ENCODE peak calls at places on chromosomes 1 and 21, in four cellular contexts. X, F, I and G are unnamed samples. For H3K27me3 and H3K4me1, the result is how much of the 10 kb centered on the place peaks cover.

GRCh38 chr1:214071469-214071868 is 83.7 kb downstream of the PROX1 start:
- DNase-seq in F (no peak), I (no peak), X (no peak), G (no peak)

GRCh38 chr1:52567943-52568342 is 15.1 kb upstream of the TUT4 start:
- DNase-seq in I (no peak), F (no peak), X (no peak), G (no peak)

GRCh38 chr1:193827516-193827915 is 641.1 kb upstream of the B3GALT2 start:
- DNase-seq in X (no peak), F (no peak), I (no peak), G (no peak)

GRCh38 chr1:217535601-217536377 is 95.1 kb downstream of the GPATCH2 start:
- DNase-seq in I (no peak), X (no peak), F (no peak), G (no peak)

GRCh38 chr1:60367522-60367921 is 294.0 kb upstream of the C1orf87 start:
- DNase-seq in X (no peak), F (no peak), I (peak), G (no peak)

GRCh38 chr1:155455588-155456195 is 106.9 kb downstream of the ASH1L start:
- DNase-seq in I (no peak), F (no peak), X (no peak), G (no peak)

GRCh38 chr1:61282387-61282786 is 200.0 kb downstream of the NFIA start:
- DNase-seq in F (no peak), X (no peak), I (no peak), G (no peak)

GRCh38 chr1:243916160-243916559 is 66.1 kb upstream of the AKT3 start:
- DNase-seq in X (no peak), I (no peak), F (no peak), G (no peak)

GRCh38 chr1:214281030-214281901 is at the start of gene SMYD2:
- DNase-seq in I (peak), F (peak), X (peak), G (peak)

GRCh38 chr1:22154063-22154462 is 11.2 kb upstream of the WNT4 start:
- DNase-seq in I (no peak), F (no peak), X (no peak), G (no peak)

GRCh38 chr1:202642212-202642611 is 68.0 kb downstream of the SYT2 start:
- DNase-seq in I (no peak), X (no peak), F (no peak), G (no peak)

GRCh38 chr1:110310300-110310699 is 28.9 kb upstream of the RBM15 start:
- DNase-seq in I (no peak), F (no peak), X (no peak), G (no peak)

GRCh38 chr1:67460648-67461500 is 30.7 kb upstream of the SERBP1 start:
- DNase-seq in X (no peak), F (no peak), I (peak), G (no peak)

GRCh38 chr1:162857850-162858249 is 3.1 kb downstream of the CCDC190 start:
- DNase-seq in F (no peak), I (no peak), X (no peak), G (no peak)

GRCh38 chr1:20359451-20360330 is 69.0 kb downstream of the VWA5B1 start:
- DNase-seq in I (no peak), F (peak), X (peak), G (peak)

GRCh38 chr1:87916965-87917364 is 588.3 kb downstream of the LMO4 start:
- DNase-seq in I (no peak), X (no peak), F (no peak), G (no peak)

GRCh38 chr1:27789511-27790154 is 16.6 kb downstream of the STX12 start:
- DNase-seq in X (peak), I (no peak), F (no peak), G (peak)

GRCh38 chr1:13699510-13699909 is 478 bp upstream of the PRDM2 start:
- DNase-seq in I (peak), X (no peak), F (peak), G (no peak)

GRCh38 chr1:189859385-189859977 is 618.2 kb downstream of the BRINP3 start:
- DNase-seq in F (peak), X (no peak), I (peak), G (no peak)

GRCh38 chr21:19684328-19684727 is 1280.7 kb upstream of the TMPRSS15 start:
- DNase-seq in X (no peak), I (no peak), F (no peak), G (no peak)

GRCh38 chr1:161494069-161494735 is 11.1 kb upstream of the FCGR2A start:
- DNase-seq in I (no peak), F (no peak), X (no peak), G (no peak)

GRCh38 chr1:230068952-230069684 is 2.1 kb downstream of the GALNT2 start:
- DNase-seq in I (no peak), X (peak), F (peak), G (no peak)

GRCh38 chr1:117067528-117068370 is 7.6 kb downstream of the TTF2 start:
- DNase-seq in X (peak), F (peak), I (peak), G (peak)

GRCh38 chr21:33780631-33781030 is 135.0 kb downstream of the ATP5PO start:
- DNase-seq in F (no peak), I (no peak), X (no peak), G (no peak)

GRCh38 chr1:94614980-94615379 is 73.4 kb upstream of the F3 start:
- DNase-seq in F (peak), I (no peak), X (peak), G (no peak)

GRCh38 chr1:84840346-84840745 is 52.7 kb downstream of the LPAR3 start:
- DNase-seq in I (no peak), F (no peak), X (no peak), G (no peak)

GRCh38 chr1:107941123-107941522 is 23.9 kb downstream of the VAV3 start:
- DNase-seq in I (no peak), X (peak), F (no peak), G (peak)

GRCh38 chr1:107181253-107181977 is 40.6 kb downstream of the NTNG1 start:
- DNase-seq in X (no peak), I (no peak), F (no peak), G (no peak)

GRCh38 chr1:210792703-210793102 is 341.2 kb downstream of the KCNH1 start:
- DNase-seq in F (no peak), I (no peak), X (no peak), G (no peak)

GRCh38 chr1:220696863-220697231 is 6.7 kb downstream of the C1orf115 start:
- DNase-seq in X (no peak), F (no peak), I (no peak), G (no peak)

GRCh38 chr1:117541003-117541402 is 64.8 kb upstream of the TENT5C start:
- DNase-seq in X (peak), F (no peak), I (no peak), G (peak)

GRCh38 chr21:39647476-39647875 is 34.7 kb downstream of the B3GALT5 start:
- DNase-seq in I (no peak), F (no peak), X (no peak), G (no peak)

GRCh38 chr1:207810606-207811295 is 58.9 kb downstream of the CD46 start:
- DNase-seq in F (no peak), I (no peak), X (peak), G (no peak)

GRCh38 chr1:91655912-91656449 is 155.3 kb downstream of the CDC7 start:
- DNase-seq in F (no peak), I (no peak), X (no peak), G (no peak)

GRCh38 chr1:54461731-54462596 is 55.8 kb upstream of the SSBP3 start:
- DNase-seq in X (no peak), I (no peak), F (peak), G (no peak)

GRCh38 chr1:167488786-167489185 is 29.5 kb downstream of the CD247 start:
- DNase-seq in X (no peak), I (no peak), F (no peak), G (no peak)

GRCh38 chr1:169109561-169110134 is 3.2 kb downstream of the ATP1B1 start:
- DNase-seq in X (peak), F (peak), I (no peak), G (peak)

GRCh38 chr1:89781494-89782126 is 39.2 kb upstream of the LRRC8D start:
- DNase-seq in X (no peak), I (no peak), F (no peak), G (no peak)

GRCh38 chr1:39952359-39953110 is 2.4 kb upstream of the MFSD2A start:
- DNase-seq in X (peak), I (no peak), F (no peak), G (no peak)
- H3K27ac ChIP-seq in X (no peak), I (no peak), F (no peak), G (no peak)

GRCh38 chr1:188317894-188318293 is 1489.1 kb downstream of the PLA2G4A start:
- DNase-seq in I (no peak), F (no peak), X (no peak), G (no peak)
- H3K27me3 ChIP-seq in I (under half), F (under half), X (under half), G (under half)

GRCh38 chr1:174428739-174429138 is 19.0 kb upstream of the GPR52 start:
- DNase-seq in F (no peak), I (no peak), X (no peak), G (no peak)
- H3K4me1 ChIP-seq in F (under half), I (under half), X (under half), G (under half)

GRCh38 chr1:44780583-44781121 is 5.3 kb downstream of the RPS8 start:
- DNase-seq in F (no peak), I (no peak), X (no peak), G (no peak)

GRCh38 chr1:44776749-44777068 is 1.4 kb downstream of the RPS8 start:
- DNase-seq in I (no peak), F (no peak), X (no peak), G (no peak)

GRCh38 chr1:44777969-44778635 is 2.8 kb downstream of the RPS8 start:
- DNase-seq in F (no peak), I (no peak), X (no peak), G (no peak)

GRCh38 chr1:44777547-44777946 is 2.2 kb downstream of the RPS8 start:
- DNase-seq in X (no peak), F (no peak), I (no peak), G (no peak)

DNA sequence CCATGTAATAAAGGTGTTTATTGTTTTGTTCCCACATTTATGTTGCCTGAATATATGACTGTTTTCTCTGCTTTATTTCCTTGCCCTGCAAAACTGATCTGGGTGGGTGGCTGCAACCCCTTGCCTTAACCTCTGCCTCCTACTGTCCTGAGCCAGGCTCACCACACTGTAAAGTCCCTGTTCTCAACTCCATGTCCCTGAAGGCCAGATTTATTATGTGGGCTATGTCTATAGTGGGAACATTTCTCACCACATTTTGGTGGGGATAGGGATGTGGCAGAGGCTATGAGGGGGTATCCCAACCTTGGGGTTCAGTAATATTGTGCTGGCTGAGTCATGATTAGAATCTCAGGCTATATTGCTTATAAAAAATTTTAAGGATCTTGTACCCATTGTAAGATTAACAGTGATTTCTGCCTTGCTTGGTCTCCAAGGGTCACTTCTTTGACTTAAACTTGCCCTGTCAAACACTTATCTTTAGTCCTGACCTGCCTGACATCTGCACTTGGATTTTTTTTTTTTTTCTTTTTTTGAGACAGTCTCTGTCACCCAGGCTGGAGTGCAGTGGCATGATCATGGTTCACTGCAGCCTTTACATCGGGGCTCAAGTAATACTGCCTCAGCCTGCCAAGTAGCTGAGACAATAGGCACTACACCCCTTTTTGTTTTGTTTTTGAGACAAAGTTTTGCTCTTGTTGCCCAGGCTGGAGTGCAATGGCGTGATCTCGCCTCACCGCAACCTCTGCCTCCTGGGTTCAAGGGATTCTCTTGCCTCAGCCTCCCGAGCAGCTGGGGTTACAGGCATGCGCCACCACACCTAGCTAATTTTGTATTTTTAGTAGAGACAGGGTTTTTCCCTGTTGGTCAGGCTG is 3.6 kb downstream of the RPS8 start:
- DNase-seq in I (no peak), F (no peak), X (no peak), G (no peak)
- H3K27ac ChIP-seq in I (no peak), F (no peak), X (no peak), G (no peak)